ENCODE peak calls at places on chromosomes 2 and 18, in seven cellular contexts. N is GM23248, L is colonic mucosa, F is Karpas-422, W is mesenchymal stem cell, S is fibroblast of lung, Y is K562. Q is an unnamed sample.

GRCh38 chr2:16608661-16609643 is 56.7 kb downstream of the CYRIA start:
- DNase-seq in N (peak), L (peak), F (peak), W (peak), S (peak), Y (peak), Q (peak)

GRCh38 chr2:54728669-54729120 is 5.2 kb downstream of the EML6 start:
- DNase-seq in N (peak), L (no peak), F (no peak), W (peak), S (peak), Y (no peak), Q (peak)

GRCh38 chr18:35267161-35267651 is 22.8 kb downstream of the ZSCAN30 start:
- DNase-seq in N (peak), L (peak), F (no peak), W (no peak), S (peak), Y (no peak), Q (no peak)

GRCh38 chr2:194992648-194993047 is 664.4 kb upstream of the SLC39A10 start:
- DNase-seq in N (no peak), L (no peak), F (no peak), W (no peak), S (no peak), Y (no peak), Q (no peak)

GRCh38 chr2:230929381-230930148 is 4.5 kb upstream of the GPR55 start:
- DNase-seq in N (no peak), L (no peak), F (peak), W (no peak), S (no peak), Y (no peak), Q (no peak)

GRCh38 chr2:150544731-150545130 is 57.3 kb upstream of the RND3 start:
- DNase-seq in N (no peak), L (no peak), F (no peak), W (no peak), S (no peak), Y (no peak), Q (no peak)

GRCh38 chr2:158599609-158600008 is 142.9 kb downstream of the PKP4 start:
- DNase-seq in N (peak), L (no peak), F (no peak), W (no peak), S (no peak), Y (no peak), Q (peak)

GRCh38 chr2:239130041-239130440 is 270.8 kb downstream of the HDAC4 start:
- DNase-seq in N (no peak), L (no peak), F (no peak), W (no peak), S (no peak), Y (no peak), Q (no peak)

GRCh38 chr18:12702221-12703095 is at the start of the genes CEP76 and PSMG2:
- DNase-seq in N (peak), L (peak), F (peak), W (peak), S (peak), Y (peak), Q (peak)

GRCh38 chr18:12699747-12700146 is 2.8 kb downstream of the CEP76 start:
- DNase-seq in N (no peak), L (no peak), F (no peak), W (no peak), S (no peak), Y (no peak), Q (no peak)

GRCh38 chr18:12703714-12704113 is 872 bp downstream of the PSMG2 start:
- DNase-seq in N (peak), L (no peak), F (peak), W (peak), S (peak), Y (no peak), Q (peak)

GRCh38 chr18:12703096-12703567 is 290 bp downstream of the PSMG2 start:
- DNase-seq in N (no peak), L (no peak), F (no peak), W (no peak), S (no peak), Y (no peak), Q (no peak)

GRCh38 chr18:12701161-12701560 is 1.4 kb downstream of the CEP76 start:
- DNase-seq in N (peak), L (no peak), F (no peak), W (no peak), S (no peak), Y (no peak), Q (no peak)
- H3K9ac ChIP-seq in N (no peak), L (no peak), F (peak), W (peak), S (no peak), Y (peak), Q (no peak)

GRCh38 chr2:46967990-46968647 is 52.5 kb upstream of the MCFD2 start:
- DNase-seq in N (peak), L (peak), F (no peak), W (peak), S (peak), Y (peak), Q (peak)
- H3K4me3 ChIP-seq in N (peak), L (no peak), F (no peak), W (peak), S (peak), Y (peak), Q (peak)

DNA sequence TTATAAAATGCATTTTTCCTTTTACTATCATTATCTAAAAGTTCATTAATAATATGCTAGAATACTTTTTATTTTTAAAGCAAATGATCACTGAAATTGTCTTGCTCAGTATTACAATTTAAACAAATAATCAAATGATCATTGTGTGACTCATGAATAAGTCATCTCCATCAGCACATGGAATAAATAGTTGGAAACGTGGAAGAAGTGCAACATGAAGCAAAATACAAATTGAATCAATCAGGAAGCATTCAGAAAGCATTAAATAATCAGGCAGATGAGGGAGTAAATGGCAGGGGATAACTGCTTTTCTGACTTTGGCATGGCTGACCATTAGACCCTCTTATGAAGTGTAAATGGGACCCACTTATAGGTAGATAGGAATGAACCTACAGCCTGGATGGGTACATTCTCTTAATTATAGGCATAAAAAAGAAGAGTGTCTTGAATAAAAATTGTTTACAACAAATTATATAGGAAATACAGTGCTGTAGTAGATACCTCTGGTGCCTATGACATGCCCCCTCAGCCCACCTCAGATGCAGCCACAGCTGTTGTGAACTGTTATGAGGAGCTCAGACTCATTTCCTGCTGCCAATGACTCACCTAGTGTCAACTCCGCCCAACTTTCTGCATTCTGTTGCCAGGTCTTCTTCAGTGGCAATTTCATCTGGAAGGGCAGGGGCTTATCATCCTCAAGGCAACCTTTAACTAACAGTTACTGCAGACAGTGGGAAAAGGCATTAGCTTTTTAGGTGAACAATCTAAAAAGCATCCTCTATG is 936.0 kb downstream of the TRIB2 start:
- DNase-seq in N (peak), L (no peak), F (no peak), W (peak), S (peak), Y (no peak), Q (peak)
- H3K27ac ChIP-seq in N (peak), L (no peak), F (no peak), W (no peak), S (peak), Y (no peak), Q (peak)

GRCh38 chr2:226426292-226426736 is 373.3 kb downstream of the IRS1 start:
- DNase-seq in N (peak), L (no peak), F (no peak), W (peak), S (peak), Y (no peak), Q (peak)

GRCh38 chr2:226424971-226425370 is 374.6 kb downstream of the IRS1 start:
- DNase-seq in N (no peak), L (no peak), F (no peak), W (peak), S (peak), Y (no peak), Q (peak)

GRCh38 chr2:226431301-226431955 is 368.2 kb downstream of the IRS1 start:
- DNase-seq in N (peak), L (no peak), F (no peak), W (peak), S (peak), Y (no peak), Q (no peak)

GRCh38 chr2:226429476-226429875 is 370.1 kb downstream of the IRS1 start:
- DNase-seq in N (no peak), L (no peak), F (no peak), W (no peak), S (no peak), Y (no peak), Q (no peak)

DNA sequence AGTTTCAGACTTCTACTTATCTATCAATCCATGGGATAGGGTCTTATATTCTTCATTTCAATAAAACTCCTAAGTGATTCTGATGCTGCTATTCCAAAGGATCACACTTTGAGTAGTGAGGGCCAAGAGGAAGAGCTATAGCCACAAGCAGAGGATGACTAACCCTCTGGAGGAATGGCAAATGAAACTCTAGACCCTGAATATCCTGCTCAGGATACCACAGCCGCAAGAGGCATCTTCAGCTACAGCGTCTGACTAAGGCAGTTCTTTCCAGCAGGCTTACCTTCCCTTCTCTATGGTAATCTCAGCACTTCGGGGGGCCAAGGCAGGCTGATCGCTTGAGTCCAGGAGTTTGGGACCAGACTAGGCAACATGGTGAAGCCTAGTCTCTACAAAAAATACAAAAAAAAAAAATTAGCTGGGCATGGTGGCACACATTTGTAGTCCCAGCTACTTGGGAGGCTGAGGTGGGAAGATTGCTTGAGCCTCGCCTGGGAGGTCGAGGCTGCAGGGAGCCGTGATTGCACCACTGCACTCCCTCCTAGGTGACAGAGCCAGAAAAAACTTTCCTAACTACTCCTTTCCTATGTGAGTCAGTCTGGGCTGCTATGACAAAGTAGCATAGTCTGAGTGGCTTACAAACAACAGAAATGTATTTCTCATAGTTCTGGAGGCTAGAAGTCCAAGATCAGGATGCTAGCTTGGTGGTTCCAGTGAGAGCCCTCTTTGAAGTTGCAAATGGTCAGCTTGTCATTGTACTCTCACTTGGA is 371.9 kb downstream of the IRS1 start:
- DNase-seq in N (peak), L (no peak), F (no peak), W (peak), S (peak), Y (no peak), Q (peak)
- H3K9ac ChIP-seq in N (peak), L (no peak), F (no peak), W (peak), S (no peak), Y (no peak), Q (no peak)